ENCODE peak calls at places on chromosomes 12 and 14, in four cellular contexts. U is H1, N is mesendoderm, Y is H9. W is an unnamed sample.
A peak's percentile ranks its signal among the peaks of the same experiment; 100 is the strongest.

GRCh38 chr12:130698106-130698505 is 18.0 kb downstream of the RIMBP2 start:
- DNase-seq in U (no peak), N (no peak), Y (no peak), W (no peak)

GRCh38 chr12:50246873-50247612 is 36.3 kb downstream of the LIMA1 start:
- DNase-seq in U (no peak), N (peak; percentile 43), Y (no peak), W (peak; percentile 99)

GRCh38 chr12:28569698-28570411 is 379.6 kb downstream of the CCDC91 start:
- DNase-seq in U (no peak), N (no peak), Y (no peak), W (peak; percentile 80)

GRCh38 chr12:26097046-26097878 is 27.6 kb downstream of the BHLHE41 start:
- DNase-seq in U (no peak), N (peak; percentile 79), Y (peak; percentile 80), W (peak; percentile 76)

GRCh38 chr14:50045039-50045711 is 71.2 kb downstream of the VCPKMT start:
- DNase-seq in U (no peak), N (no peak), Y (no peak), W (peak; percentile 88)

GRCh38 chr14:70885343-70886014 is 21.8 kb upstream of the PCNX1 start:
- DNase-seq in U (no peak), N (no peak), Y (no peak), W (no peak)

GRCh38 chr12:57887631-57888406 is 41.3 kb upstream of the CTDSP2 start:
- DNase-seq in U (no peak), N (peak; percentile 44), Y (peak; percentile 52), W (peak; percentile 55)

GRCh38 chr12:94763461-94763860 is 113.1 kb upstream of the TMCC3 start:
- DNase-seq in U (no peak), N (no peak), Y (no peak), W (no peak)

GRCh38 chr14:77375164-77375950 is 1.5 kb downstream of the TMED8 start:
- DNase-seq in U (no peak), N (no peak), Y (no peak), W (no peak)

GRCh38 chr14:100421756-100422470 is 98.8 kb downstream of the SLC25A47 start:
- DNase-seq in U (no peak), N (no peak), Y (no peak), W (no peak)

GRCh38 chr12:131755305-131756113 is 44.6 kb downstream of the SFSWAP start:
- DNase-seq in U (no peak), N (peak; percentile 83), Y (peak; percentile 75), W (peak; percentile 10)

GRCh38 chr12:79983492-79983891 is 48.6 kb upstream of the PPP1R12A start:
- DNase-seq in U (no peak), N (no peak), Y (no peak), W (peak; percentile 78)

GRCh38 chr12:124745468-124745890 is 118.2 kb downstream of the SCARB1 start:
- DNase-seq in U (no peak), N (no peak), Y (no peak), W (no peak)

GRCh38 chr12:64616221-64616620 is 5.9 kb downstream of the RASSF3 start:
- DNase-seq in U (no peak), N (no peak), Y (no peak), W (peak; percentile 17)

GRCh38 chr12:754871-755562 is 2.6 kb downstream of the WNK1 start:
- DNase-seq in U (no peak), N (peak; percentile 42), Y (no peak), W (peak; percentile 81)

GRCh38 chr14:87430810-87431209 is 562.2 kb downstream of the GALC start:
- DNase-seq in U (no peak), N (no peak), Y (no peak), W (peak; percentile 75)

GRCh38 chr14:93981874-93982683 is 5.7 kb upstream of the ASB2 start:
- DNase-seq in U (no peak), N (no peak), Y (no peak), W (no peak)

GRCh38 chr14:93980464-93981201 is 4.3 kb upstream of the ASB2 start:
- DNase-seq in U (no peak), N (no peak), Y (no peak), W (peak; percentile 74)

GRCh38 chr14:93981316-93981715 is 4.9 kb upstream of the ASB2 start:
- DNase-seq in U (no peak), N (no peak), Y (no peak), W (no peak)

GRCh38 chr14:93984070-93984469 is 7.7 kb upstream of the ASB2 start:
- DNase-seq in U (no peak), N (peak; percentile 77), Y (peak; percentile 49), W (peak; percentile 81)

GRCh38 chr14:93982684-93983007 is 6.3 kb upstream of the ASB2 start:
- DNase-seq in U (no peak), N (no peak), Y (no peak), W (no peak)
- H3K56ac ChIP-seq in U (no peak overlapping the region), N (no peak overlapping the region), Y (no peak overlapping the region), W (no peak overlapping the region)

GRCh38 chr12:68790952-68791234 is 17.1 kb upstream of the MDM2 start:
- DNase-seq in U (no peak), N (no peak), Y (no peak), W (no peak)
- H3K56ac ChIP-seq in U (no peak overlapping the region), N (no peak overlapping the region), Y (no peak overlapping the region), W (no peak overlapping the region)

GRCh38 chr12:6782903-6783571 is 6.3 kb upstream of the CD4 start:
- DNase-seq in U (no peak), N (no peak), Y (no peak), W (no peak)

GRCh38 chr12:6784292-6784691 is 5.0 kb upstream of the CD4 start:
- DNase-seq in U (no peak), N (no peak), Y (no peak), W (no peak)

GRCh38 chr12:6782119-6782518 is 7.2 kb upstream of the CD4 start:
- DNase-seq in U (no peak), N (no peak), Y (no peak), W (no peak)

GRCh38 chr12:6786416-6787094 is 2.8 kb upstream of the CD4 start:
- DNase-seq in U (no peak), N (no peak), Y (peak; percentile 34), W (no peak)

DNA sequence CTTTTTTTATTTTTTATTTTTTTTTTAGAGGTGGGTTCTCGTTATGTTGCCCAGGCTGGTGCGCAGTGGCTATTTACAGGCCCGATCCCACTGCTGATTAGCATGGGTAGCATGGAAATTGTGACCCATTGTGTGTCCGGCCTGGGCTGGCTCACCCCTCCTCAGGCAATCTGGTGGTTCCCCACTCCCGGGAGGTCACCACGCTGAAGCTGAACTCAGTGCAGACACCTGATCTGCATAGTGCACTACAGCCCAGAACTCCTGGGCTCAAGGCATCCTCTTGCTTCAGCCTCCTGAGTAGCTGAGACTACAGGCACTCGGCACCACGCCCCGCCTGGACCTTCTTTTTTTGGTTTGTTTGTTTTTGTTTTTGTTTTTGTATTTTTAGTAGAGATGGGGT is 5.5 kb upstream of the CD4 start:
- DNase-seq in U (no peak), N (no peak), Y (no peak), W (no peak)
- H3K56ac ChIP-seq in U (no peak overlapping the region), N (no peak overlapping the region), Y (no peak overlapping the region), W (no peak overlapping the region)

GRCh38 chr14:29805415-29806123 is 122.1 kb downstream of the PRKD1 start:
- DNase-seq in U (no peak), N (peak; percentile 92), Y (no peak), W (peak; percentile 98)
- H3K56ac ChIP-seq in U (no peak overlapping the region), N (no peak overlapping the region), Y (no peak overlapping the region), W (no peak overlapping the region)

GRCh38 chr12:117450186-117450585 is 88.8 kb upstream of the NOS1 start:
- DNase-seq in U (no peak), N (no peak), Y (no peak), W (no peak)
- H3K56ac ChIP-seq in U (no peak overlapping the region), N (no peak overlapping the region), Y (no peak overlapping the region), W (no peak overlapping the region)

DNA sequence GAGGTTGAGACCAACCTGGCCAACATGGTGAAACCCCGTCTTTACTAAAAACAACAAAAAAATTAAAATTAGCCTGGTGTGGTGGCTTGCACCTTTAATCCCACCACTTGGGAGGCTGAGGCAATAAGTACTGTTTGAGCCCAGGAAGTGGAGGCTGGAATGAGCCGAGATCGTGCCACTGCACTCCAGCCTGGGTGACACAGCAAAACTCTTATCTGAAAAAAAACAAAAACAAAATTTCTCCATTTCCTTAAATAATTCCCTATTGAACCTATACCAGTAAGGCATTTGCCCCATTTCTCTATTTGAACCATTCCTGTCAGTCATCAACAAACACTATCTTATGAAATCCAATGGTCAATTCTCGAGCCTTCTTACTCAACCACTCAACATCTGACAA is 14.8 kb downstream of the SLC2A14 start:
- DNase-seq in U (no peak), N (no peak), Y (no peak), W (no peak)
- H3K56ac ChIP-seq in U (no peak overlapping the region), N (peak overlapping the region; percentile 43), Y (no peak overlapping the region), W (no peak overlapping the region)

DNA sequence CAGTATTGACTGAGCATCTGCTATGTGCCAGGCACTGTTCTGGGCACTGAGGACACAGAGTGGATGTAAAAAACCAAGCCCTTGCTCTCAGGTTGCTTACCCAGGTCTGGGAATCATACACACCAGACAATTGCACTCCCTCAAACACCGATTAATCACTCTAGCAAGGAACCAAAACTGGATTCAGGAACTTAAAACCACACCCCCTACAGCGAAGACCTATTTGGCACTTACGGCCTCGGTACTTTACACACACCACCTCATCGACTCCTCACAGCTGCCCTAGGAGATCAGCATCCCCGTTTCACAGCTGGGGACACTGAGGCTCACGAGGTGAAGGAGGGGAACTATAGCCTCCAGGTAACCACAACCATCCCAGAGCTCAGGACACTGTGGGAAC is 1.6 kb downstream of the GLTP start:
- DNase-seq in U (no peak), N (no peak), Y (no peak), W (no peak)
- H3K56ac ChIP-seq in U (no peak overlapping the region), N (peak overlapping the region; percentile 92), Y (no peak overlapping the region), W (no peak overlapping the region)

GRCh38 chr14:35297677-35298076 is 5.5 kb downstream of the PSMA6 start:
- DNase-seq in U (no peak), N (no peak), Y (no peak), W (no peak)

GRCh38 chr14:35302211-35302528 is 10.0 kb downstream of the PSMA6 start:
- DNase-seq in U (no peak), N (no peak), Y (no peak), W (no peak)

GRCh38 chr14:35301334-35302210 is 9.4 kb downstream of the PSMA6 start:
- DNase-seq in U (no peak), N (no peak), Y (no peak), W (no peak)

GRCh38 chr14:35300228-35300627 is 8.0 kb downstream of the PSMA6 start:
- DNase-seq in U (no peak), N (no peak), Y (no peak), W (no peak)

GRCh38 chr14:35299708-35300107 is 7.5 kb downstream of the PSMA6 start:
- DNase-seq in U (no peak), N (no peak), Y (no peak), W (no peak)
- H3K56ac ChIP-seq in U (no peak overlapping the region), N (no peak overlapping the region), Y (no peak overlapping the region), W (no peak overlapping the region)

DNA sequence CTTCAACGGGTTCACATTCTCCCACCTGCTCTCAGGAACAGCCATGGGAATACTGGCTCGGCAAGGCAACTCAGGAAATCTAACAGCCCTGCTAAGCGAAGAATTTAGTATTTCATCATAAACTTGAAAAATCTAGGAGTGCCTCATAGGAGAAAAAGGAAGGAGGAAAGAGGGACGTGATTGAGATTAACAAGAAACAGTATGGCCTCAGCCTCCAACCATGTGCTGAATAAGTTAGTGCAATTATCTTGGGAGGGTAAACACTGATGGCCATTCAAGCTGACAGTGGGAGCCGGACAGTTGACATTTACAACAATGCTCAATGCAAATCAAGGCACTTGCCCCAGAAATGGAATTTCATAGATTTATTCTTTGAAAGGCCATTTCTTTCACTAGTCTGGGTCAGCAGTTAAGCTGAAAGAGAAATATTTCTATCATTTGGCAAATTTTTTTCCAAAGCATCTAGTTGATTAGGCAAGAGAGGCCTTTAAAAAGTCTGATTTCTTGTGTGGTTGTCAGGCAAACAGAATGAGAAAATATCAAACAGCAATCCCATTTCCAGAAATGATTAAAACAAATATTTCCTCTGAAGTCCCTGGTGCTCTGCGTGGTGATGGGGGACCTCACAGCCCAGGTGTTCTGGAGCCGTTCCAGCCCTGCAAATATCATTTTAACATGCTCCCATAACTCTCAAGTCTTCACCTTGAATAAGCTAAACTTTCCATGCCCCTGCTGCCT is 121.7 kb downstream of the PHLDA1 start:
- DNase-seq in U (no peak), N (no peak), Y (no peak), W (no peak)
- H3K56ac ChIP-seq in U (no peak overlapping the region), N (no peak overlapping the region), Y (no peak overlapping the region), W (no peak overlapping the region)